ENCODE peak calls at places on chromosome 9, in seven cellular contexts. One of them, this sample, is unnamed.

GRCh38 chr9:120403543-120403856 is 176.5 kb downstream of the CDK5RAP2 start:
- DNase-seq in NCI-H1105: no peak
- DNase-seq in naive thymus-derived CD4-positive, alpha-beta T cell: no peak
- DNase-seq in DMS153: no peak
- DNase-seq in posterior cingulate gyrus: no peak
- DNase-seq in activated CD4-positive, alpha-beta T cell treated with anti-CD3 and anti-CD28 coated beads, Interleukin-2, amount 50 U/mL, for 1 hour: no peak
- DNase-seq in SHP77: no peak
- DNase-seq in this sample: no peak

GRCh38 chr9:91546574-91546973 is 122.9 kb upstream of the NFIL3 start:
- DNase-seq in NCI-H1105: no peak
- DNase-seq in naive thymus-derived CD4-positive, alpha-beta T cell: no peak
- DNase-seq in DMS153: no peak
- DNase-seq in posterior cingulate gyrus: no peak
- DNase-seq in activated CD4-positive, alpha-beta T cell treated with anti-CD3 and anti-CD28 coated beads, Interleukin-2, amount 50 U/mL, for 1 hour: no peak
- DNase-seq in SHP77: no peak
- DNase-seq in this sample: no peak

GRCh38 chr9:110746211-110746930 is 77.8 kb downstream of the MUSK start:
- DNase-seq in NCI-H1105: no peak
- DNase-seq in naive thymus-derived CD4-positive, alpha-beta T cell: no peak
- DNase-seq in DMS153: no peak
- DNase-seq in posterior cingulate gyrus: no peak
- DNase-seq in activated CD4-positive, alpha-beta T cell treated with anti-CD3 and anti-CD28 coated beads, Interleukin-2, amount 50 U/mL, for 1 hour: no peak
- DNase-seq in SHP77: no peak
- DNase-seq in this sample: no peak

GRCh38 chr9:22514866-22515265 is 68.2 kb downstream of the DMRTA1 start:
- DNase-seq in NCI-H1105: no peak
- DNase-seq in naive thymus-derived CD4-positive, alpha-beta T cell: no peak
- DNase-seq in DMS153: no peak
- DNase-seq in posterior cingulate gyrus: no peak
- DNase-seq in activated CD4-positive, alpha-beta T cell treated with anti-CD3 and anti-CD28 coated beads, Interleukin-2, amount 50 U/mL, for 1 hour: no peak
- DNase-seq in SHP77: no peak
- DNase-seq in this sample: no peak

GRCh38 chr9:33750839-33751339 is 44.5 kb upstream of the PRSS3 start:
- DNase-seq in NCI-H1105: no peak
- DNase-seq in naive thymus-derived CD4-positive, alpha-beta T cell: no peak
- DNase-seq in DMS153: no peak
- DNase-seq in posterior cingulate gyrus: peak
- DNase-seq in activated CD4-positive, alpha-beta T cell treated with anti-CD3 and anti-CD28 coated beads, Interleukin-2, amount 50 U/mL, for 1 hour: no peak
- DNase-seq in SHP77: no peak
- DNase-seq in this sample: no peak

GRCh38 chr9:4583001-4583400 is 79.1 kb upstream of the PLPP6 start:
- DNase-seq in NCI-H1105: no peak
- DNase-seq in naive thymus-derived CD4-positive, alpha-beta T cell: no peak
- DNase-seq in DMS153: no peak
- DNase-seq in posterior cingulate gyrus: peak
- DNase-seq in activated CD4-positive, alpha-beta T cell treated with anti-CD3 and anti-CD28 coated beads, Interleukin-2, amount 50 U/mL, for 1 hour: no peak
- DNase-seq in SHP77: no peak
- DNase-seq in this sample: no peak

GRCh38 chr9:131627846-131628820 is 82.8 kb downstream of the PRRT1B start:
- DNase-seq in NCI-H1105: no peak
- DNase-seq in naive thymus-derived CD4-positive, alpha-beta T cell: peak
- DNase-seq in DMS153: peak
- DNase-seq in posterior cingulate gyrus: no peak
- DNase-seq in activated CD4-positive, alpha-beta T cell treated with anti-CD3 and anti-CD28 coated beads, Interleukin-2, amount 50 U/mL, for 1 hour: peak
- DNase-seq in SHP77: peak
- DNase-seq in this sample: peak

GRCh38 chr9:132543960-132544359 is 38.4 kb upstream of the BARHL1 start:
- DNase-seq in NCI-H1105: no peak
- DNase-seq in naive thymus-derived CD4-positive, alpha-beta T cell: no peak
- DNase-seq in DMS153: no peak
- DNase-seq in posterior cingulate gyrus: no peak
- DNase-seq in activated CD4-positive, alpha-beta T cell treated with anti-CD3 and anti-CD28 coated beads, Interleukin-2, amount 50 U/mL, for 1 hour: no peak
- DNase-seq in SHP77: no peak
- DNase-seq in this sample: peak

GRCh38 chr9:19485193-19485592 is 76.4 kb downstream of the ACER2 start:
- DNase-seq in NCI-H1105: peak
- DNase-seq in naive thymus-derived CD4-positive, alpha-beta T cell: no peak
- DNase-seq in DMS153: peak
- DNase-seq in posterior cingulate gyrus: no peak
- DNase-seq in activated CD4-positive, alpha-beta T cell treated with anti-CD3 and anti-CD28 coated beads, Interleukin-2, amount 50 U/mL, for 1 hour: no peak
- DNase-seq in SHP77: no peak
- DNase-seq in this sample: peak

GRCh38 chr9:71929791-71930440 is 18.5 kb downstream of the C9orf85 start:
- DNase-seq in NCI-H1105: no peak
- DNase-seq in naive thymus-derived CD4-positive, alpha-beta T cell: no peak
- DNase-seq in DMS153: no peak
- DNase-seq in posterior cingulate gyrus: no peak
- DNase-seq in activated CD4-positive, alpha-beta T cell treated with anti-CD3 and anti-CD28 coated beads, Interleukin-2, amount 50 U/mL, for 1 hour: no peak
- DNase-seq in SHP77: no peak
- DNase-seq in this sample: no peak

GRCh38 chr9:127121628-127122175 is 733 bp downstream of the ANGPTL2 start:
- DNase-seq in NCI-H1105: no peak
- DNase-seq in naive thymus-derived CD4-positive, alpha-beta T cell: no peak
- DNase-seq in DMS153: no peak
- DNase-seq in posterior cingulate gyrus: peak
- DNase-seq in activated CD4-positive, alpha-beta T cell treated with anti-CD3 and anti-CD28 coated beads, Interleukin-2, amount 50 U/mL, for 1 hour: no peak
- DNase-seq in SHP77: peak
- DNase-seq in this sample: no peak

GRCh38 chr9:114283551-114284111 is 39.3 kb upstream of the ORM1 start:
- DNase-seq in NCI-H1105: no peak
- DNase-seq in naive thymus-derived CD4-positive, alpha-beta T cell: no peak
- DNase-seq in DMS153: no peak
- DNase-seq in posterior cingulate gyrus: peak
- DNase-seq in activated CD4-positive, alpha-beta T cell treated with anti-CD3 and anti-CD28 coated beads, Interleukin-2, amount 50 U/mL, for 1 hour: no peak
- DNase-seq in SHP77: no peak
- DNase-seq in this sample: no peak

GRCh38 chr9:33443047-33443446 is 4.3 kb downstream of the AQP3 start:
- DNase-seq in NCI-H1105: no peak
- DNase-seq in naive thymus-derived CD4-positive, alpha-beta T cell: no peak
- DNase-seq in DMS153: no peak
- DNase-seq in posterior cingulate gyrus: no peak
- DNase-seq in activated CD4-positive, alpha-beta T cell treated with anti-CD3 and anti-CD28 coated beads, Interleukin-2, amount 50 U/mL, for 1 hour: no peak
- DNase-seq in SHP77: no peak
- DNase-seq in this sample: no peak

GRCh38 chr9:37209431-37210386 is 89.3 kb downstream of the ZCCHC7 start:
- DNase-seq in NCI-H1105: peak
- DNase-seq in naive thymus-derived CD4-positive, alpha-beta T cell: no peak
- DNase-seq in DMS153: peak
- DNase-seq in posterior cingulate gyrus: no peak
- DNase-seq in activated CD4-positive, alpha-beta T cell treated with anti-CD3 and anti-CD28 coated beads, Interleukin-2, amount 50 U/mL, for 1 hour: no peak
- DNase-seq in SHP77: no peak
- DNase-seq in this sample: no peak

GRCh38 chr9:131087354-131087893 is 8.9 kb upstream of the AIF1L start:
- DNase-seq in NCI-H1105: no peak
- DNase-seq in naive thymus-derived CD4-positive, alpha-beta T cell: no peak
- DNase-seq in DMS153: no peak
- DNase-seq in posterior cingulate gyrus: no peak
- DNase-seq in activated CD4-positive, alpha-beta T cell treated with anti-CD3 and anti-CD28 coated beads, Interleukin-2, amount 50 U/mL, for 1 hour: no peak
- DNase-seq in SHP77: no peak
- DNase-seq in this sample: no peak

GRCh38 chr9:108430655-108431054 is 425.1 kb downstream of the ACTL7B start:
- DNase-seq in NCI-H1105: no peak
- DNase-seq in naive thymus-derived CD4-positive, alpha-beta T cell: no peak
- DNase-seq in DMS153: no peak
- DNase-seq in posterior cingulate gyrus: no peak
- DNase-seq in activated CD4-positive, alpha-beta T cell treated with anti-CD3 and anti-CD28 coated beads, Interleukin-2, amount 50 U/mL, for 1 hour: no peak
- DNase-seq in SHP77: no peak
- DNase-seq in this sample: no peak

GRCh38 chr9:88721028-88721427 is 186.1 kb downstream of the NXNL2 start:
- DNase-seq in NCI-H1105: no peak
- DNase-seq in naive thymus-derived CD4-positive, alpha-beta T cell: no peak
- DNase-seq in DMS153: no peak
- DNase-seq in posterior cingulate gyrus: no peak
- DNase-seq in activated CD4-positive, alpha-beta T cell treated with anti-CD3 and anti-CD28 coated beads, Interleukin-2, amount 50 U/mL, for 1 hour: no peak
- DNase-seq in SHP77: no peak
- DNase-seq in this sample: no peak

GRCh38 chr9:131954299-131954698 is 125.4 kb downstream of the MED27 start:
- DNase-seq in NCI-H1105: peak
- DNase-seq in naive thymus-derived CD4-positive, alpha-beta T cell: no peak
- DNase-seq in DMS153: no peak
- DNase-seq in posterior cingulate gyrus: no peak
- DNase-seq in activated CD4-positive, alpha-beta T cell treated with anti-CD3 and anti-CD28 coated beads, Interleukin-2, amount 50 U/mL, for 1 hour: no peak
- DNase-seq in SHP77: no peak
- DNase-seq in this sample: peak

This sample was measured in NCI-H510A treated with DMSO at 0.1 percent for 48 hours.